ENCODE peak calls at places on chromosome 20, in six cellular contexts. X is neuronal stem cell, I is IMR-90, G is H9, F is mesenchymal stem cell, Q is H1. D is an unnamed sample.

GRCh38 chr20:45104786-45105185 is 3.9 kb upstream of the KCNS1 start:
- DNase-seq in X (no peak), F (peak), Q (no peak), G (no peak), I (peak), D (peak)

GRCh38 chr20:9616455-9616805 is 102.0 kb downstream of the LAMP5 start:
- DNase-seq in G (no peak), X (no peak), I (no peak), Q (no peak), F (no peak), D (no peak)

GRCh38 chr20:5481872-5482271 is 165.1 kb upstream of the PROKR2 start:
- DNase-seq in X (no peak), Q (no peak), G (no peak), F (no peak), I (no peak), D (no peak)

GRCh38 chr20:57166568-57167291 is 99.7 kb downstream of the BMP7 start:
- DNase-seq in F (no peak), Q (no peak), I (no peak), X (no peak), G (no peak), D (peak)

GRCh38 chr20:58306421-58307261 is 2.9 kb upstream of the RAB22A start:
- DNase-seq in Q (no peak), G (no peak), X (no peak), I (peak), F (peak), D (peak)

GRCh38 chr20:47607208-47607613 is 105.5 kb downstream of the NCOA3 start:
- DNase-seq in Q (no peak), I (peak), G (no peak), F (peak), X (no peak), D (no peak)

GRCh38 chr20:47272893-47273590 is 83.5 kb downstream of the ZMYND8 start:
- DNase-seq in I (peak), X (peak), G (peak), Q (peak), F (peak), D (peak)

GRCh38 chr20:61251529-61252393 is at the start of gene CDH4:
- DNase-seq in I (no peak), X (no peak), F (peak), G (peak), Q (no peak), D (no peak)

GRCh38 chr20:9912858-9913434 is 74.1 kb upstream of the PAK5 start:
- DNase-seq in X (peak), I (peak), Q (no peak), F (peak), G (peak), D (peak)

GRCh38 chr20:25227317-25227831 is 20.5 kb upstream of the PYGB start:
- DNase-seq in G (no peak), Q (no peak), I (peak), X (no peak), F (peak), D (peak)

GRCh38 chr20:51906049-51906448 is 103.7 kb upstream of the SALL4 start:
- DNase-seq in X (no peak), I (no peak), F (no peak), Q (no peak), G (no peak), D (no peak)

GRCh38 chr20:58891076-58891685 is 38.7 kb downstream of the GNAS start:
- DNase-seq in Q (no peak), F (peak), G (peak), X (peak), I (peak), D (peak)

GRCh38 chr20:7994809-7995208 is 24.8 kb downstream of the TMX4 start:
- DNase-seq in G (no peak), X (no peak), Q (no peak), F (no peak), I (no peak), D (no peak)

GRCh38 chr20:46129955-46130481 is 11.9 kb downstream of the CD40 start:
- DNase-seq in F (peak), X (no peak), Q (no peak), I (no peak), G (no peak), D (no peak)

GRCh38 chr20:34377072-34377847 is 14.2 kb downstream of the ITCH start:
- DNase-seq in Q (no peak), X (no peak), I (no peak), F (no peak), G (no peak), D (no peak)

GRCh38 chr20:7924692-7925091 is 15.6 kb downstream of the HAO1 start:
- DNase-seq in I (peak), G (no peak), X (no peak), F (peak), Q (no peak), D (peak)

GRCh38 chr20:2237059-2237458 is 58.7 kb upstream of the TGM3 start:
- DNase-seq in I (peak), F (no peak), X (no peak), G (peak), Q (no peak), D (no peak)
- H2AFZ ChIP-seq in I (peak), F (no peak), X (peak), G (no peak), Q (peak), D (no peak)

GRCh38 chr20:63473555-63474449 is 1.3 kb upstream of the KCNQ2 start:
- DNase-seq in G (no peak), X (no peak), F (no peak), Q (no peak), I (no peak), D (no peak)

GRCh38 chr20:63471719-63472158 is 716 bp downstream of the KCNQ2 start:
- DNase-seq in I (no peak), F (no peak), Q (no peak), X (no peak), G (no peak), D (no peak)

GRCh38 chr20:63472862-63473390 is 471 bp upstream of the KCNQ2 start:
- DNase-seq in G (no peak), X (no peak), F (no peak), Q (no peak), I (no peak), D (no peak)

GRCh38 chr20:63471002-63471718 is 1.3 kb downstream of the KCNQ2 start:
- DNase-seq in Q (no peak), F (no peak), X (no peak), G (no peak), I (no peak), D (no peak)

DNA sequence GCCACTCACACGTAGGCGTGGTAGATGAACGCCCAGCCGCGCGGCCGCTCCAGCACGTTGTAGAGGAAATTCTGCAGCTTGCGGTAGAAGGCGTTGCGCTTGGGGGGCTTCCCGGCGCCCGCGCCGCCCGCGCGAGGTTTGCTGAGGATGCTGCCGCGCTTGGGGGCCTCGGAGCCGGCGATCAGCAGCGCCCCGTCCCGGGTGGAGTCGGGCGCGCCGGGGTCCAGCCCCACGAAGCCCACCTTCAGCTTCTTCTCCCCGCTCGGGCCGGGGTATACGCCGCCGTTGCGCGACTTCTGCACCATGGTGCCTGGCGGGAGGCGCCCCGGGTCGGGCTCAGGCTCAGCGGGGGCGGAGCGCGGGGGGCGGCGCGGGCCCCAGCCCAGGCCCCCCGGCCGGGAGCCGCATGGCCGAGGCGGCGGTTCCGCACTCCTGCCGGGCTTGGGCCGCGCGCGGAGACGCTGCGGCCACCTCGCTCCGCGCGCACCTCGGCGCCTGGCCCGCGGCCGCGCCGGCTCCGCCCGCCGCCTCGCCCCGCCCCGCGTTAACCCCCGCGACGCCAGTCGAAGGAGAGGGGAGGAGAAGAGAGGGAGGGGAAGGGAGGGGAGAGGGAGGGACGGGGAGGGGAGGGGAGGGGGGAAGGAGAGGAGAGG is at the start of gene KCNQ2:
- DNase-seq in I (no peak), Q (no peak), G (peak), F (no peak), X (no peak), D (no peak)
- H3K9ac ChIP-seq in I (no peak), Q (no peak), G (no peak), F (no peak), X (peak), D (no peak)

DNA sequence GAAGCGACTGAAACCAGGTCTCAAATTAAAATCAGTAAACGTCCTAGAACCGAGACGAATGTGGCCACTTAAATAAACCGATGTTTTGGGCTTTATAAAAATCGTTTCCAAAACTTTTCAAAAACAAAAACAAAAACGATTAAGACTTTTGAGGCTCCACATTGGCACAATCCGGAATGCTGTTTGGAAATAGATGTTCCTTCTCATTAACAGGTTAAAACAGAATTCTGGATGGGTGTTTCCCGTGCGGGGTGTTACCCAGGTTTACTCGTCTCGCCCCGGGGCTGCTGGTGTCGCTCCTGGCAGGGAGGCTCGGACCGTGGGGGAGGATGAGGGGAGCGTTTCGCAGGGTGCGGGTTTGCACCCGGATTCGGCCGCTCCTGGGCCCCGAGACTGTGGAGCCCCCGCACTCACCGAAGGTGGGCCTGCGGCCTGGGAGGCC is 1.2 kb downstream of the GATA5 start:
- DNase-seq in F (no peak), I (no peak), G (no peak), X (no peak), Q (no peak), D (no peak)
- H3K4ac ChIP-seq in F (no peak), I (no peak), G (no peak), X (no peak), Q (no peak), D (no peak)

DNA sequence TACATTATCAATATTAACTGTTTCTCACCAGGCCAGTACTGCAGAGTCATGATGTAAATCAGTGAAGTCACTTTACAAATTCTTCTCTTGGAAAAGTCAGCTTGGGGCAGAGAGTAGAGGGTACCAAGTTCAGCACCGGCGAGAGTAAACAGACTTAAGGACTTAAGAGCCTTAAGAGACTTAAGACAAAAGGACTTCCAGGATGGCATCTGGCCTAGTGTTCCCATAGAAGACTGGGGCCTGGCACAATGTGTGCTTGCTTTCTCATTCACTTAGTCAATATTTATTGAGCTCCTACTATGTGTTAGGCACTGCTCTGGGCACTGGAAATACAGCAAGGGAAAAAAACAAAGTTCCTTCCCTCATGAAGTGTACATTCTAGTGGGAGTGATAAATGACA is 1.4 kb upstream of the SNPH start:
- DNase-seq in X (no peak), I (no peak), G (no peak), F (peak), Q (no peak), D (no peak)
- H2AFZ ChIP-seq in X (no peak), I (no peak), G (no peak), F (no peak), Q (no peak), D (no peak)

D was measured in trophoblast cell.